ENCODE peak calls at places on chromosomes 13 and 19, in four cellular contexts. S, P, H and G are unnamed samples.

GRCh38 chr13:111329641-111330040 is 9.2 kb downstream of the TEX29 start:
- DNase-seq in S (no peak), P (no peak), H (no peak), G (no peak)

GRCh38 chr19:30870861-30871260 is 478.4 kb downstream of the TSHZ3 start:
- DNase-seq in S (peak; percentile 16), P (peak; percentile 26), H (no peak), G (no peak)

GRCh38 chr19:51794865-51795490 is at the start of gene FPR3:
- DNase-seq in S (no peak), P (no peak), H (no peak), G (no peak)

GRCh38 chr19:46766569-46767317 is 20.5 kb upstream of the STRN4 start:
- DNase-seq in S (peak; percentile 90), P (peak; percentile 51), H (no peak), G (peak; percentile 47)

GRCh38 chr19:54473071-54473941 is at the start of gene CDC42EP5:
- DNase-seq in S (peak; percentile 61), P (peak; percentile 73), H (peak; percentile 65), G (peak; percentile 72)

GRCh38 chr19:18086590-18087138 is at the start of gene IL12RB1:
- DNase-seq in S (no peak), P (no peak), H (no peak), G (no peak)

GRCh38 chr19:45507864-45508680 is 793 bp downstream of the VASP start:
- DNase-seq in S (peak; percentile 89), P (no peak), H (no peak), G (peak; percentile 74)

GRCh38 chr19:14519860-14520407 is 1.7 kb upstream of the DNAJB1 start:
- DNase-seq in S (no peak), P (peak; percentile 76), H (peak; percentile 98), G (no peak)

GRCh38 chr19:16433986-16434385 is 37.8 kb downstream of the EPS15L1 start:
- DNase-seq in S (no peak), P (no peak), H (no peak), G (no peak)

GRCh38 chr13:76383671-76384461 is 502.3 kb downstream of the KCTD12 start:
- DNase-seq in S (no peak), P (peak; percentile 14), H (peak; percentile 77), G (no peak)

GRCh38 chr13:22915442-22916082 is 265.2 kb upstream of the SGCG start:
- DNase-seq in S (peak; percentile 95), P (peak; percentile 89), H (peak; percentile 3), G (peak; percentile 72)

GRCh38 chr13:54875111-54875510 is 1846.5 kb downstream of the OLFM4 start:
- DNase-seq in S (no peak), P (no peak), H (no peak), G (no peak)

GRCh38 chr19:33559996-33560395 is 38.4 kb upstream of the PEPD start:
- DNase-seq in S (no peak), P (no peak), H (no peak), G (no peak)

GRCh38 chr13:97978661-97979450 is 25.4 kb downstream of the IPO5 start:
- DNase-seq in S (no peak), P (no peak), H (no peak), G (no peak)

GRCh38 chr19:28023064-28023463 is 1189.9 kb downstream of the UQCRFS1 start:
- DNase-seq in S (no peak), P (no peak), H (no peak), G (no peak)

DNA sequence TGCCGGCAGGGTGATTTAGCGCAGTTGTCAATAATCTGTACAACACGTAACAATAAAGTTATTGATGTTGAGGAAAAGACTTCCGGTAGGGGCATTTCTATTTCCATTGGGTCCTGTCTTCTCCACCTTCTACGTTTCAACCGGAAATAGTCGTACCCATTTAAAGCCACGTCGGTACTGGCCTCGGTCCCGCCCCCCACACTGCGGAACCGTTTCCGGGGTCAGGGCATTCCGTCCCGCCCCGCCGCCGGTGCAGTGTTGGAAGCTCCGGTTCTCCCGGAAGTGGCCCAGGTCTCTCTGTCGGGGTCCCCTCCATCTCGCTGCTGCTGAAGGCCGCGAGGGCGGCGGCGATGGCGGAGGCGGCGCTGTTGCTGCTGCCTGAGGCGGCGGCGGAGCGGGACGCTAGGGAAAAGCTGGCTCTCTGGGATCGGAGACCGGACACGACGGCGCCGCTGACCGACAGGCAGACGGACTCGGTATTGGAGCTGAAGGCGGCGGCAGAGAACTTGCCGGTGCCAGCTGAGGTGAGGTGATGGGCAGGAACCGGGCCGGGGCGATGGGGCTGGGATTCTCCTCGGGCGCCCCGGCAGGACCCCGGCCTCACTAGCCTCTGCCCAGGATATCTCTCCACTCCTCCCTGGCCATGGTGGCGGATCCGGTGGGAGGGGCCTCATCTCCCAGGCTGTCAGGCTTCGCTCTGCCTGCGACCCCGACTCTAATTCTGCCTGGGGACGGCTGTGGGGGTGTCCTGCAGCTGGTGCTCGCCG is at the start of gene COG3:
- DNase-seq in S (peak; percentile 96), P (peak; percentile 97), H (peak; percentile 98), G (peak; percentile 96)
- H3K4me1 ChIP-seq in S (no peaks in the 10 kb centered on the region), P (peaks cover 23% of the 10 kb centered on the region), H (peaks cover 16% of the 10 kb centered on the region), G (peaks cover 41% of the 10 kb centered on the region)

GRCh38 chr13:101911752-101912151 is 459.3 kb downstream of the ITGBL1 start:
- DNase-seq in S (no peak), P (no peak), H (no peak), G (no peak)
- H3K27me3 ChIP-seq in S (peaks cover 42% of the 10 kb centered on the region), P (peaks cover 6% of the 10 kb centered on the region), H (peaks cover 13% of the 10 kb centered on the region), G (no peaks in the 10 kb centered on the region)

GRCh38 chr19:2273356-2274184 is 8.4 kb downstream of the PEAK3 start:
- DNase-seq in S (peak; percentile 97), P (peak; percentile 78), H (peak; percentile 56), G (peak; percentile 90)
- H3K4me3 ChIP-seq in S (peak overlapping the region; percentile 64), P (no peak overlapping the region), H (peak overlapping the region; percentile 26), G (peak overlapping the region; percentile 28)

GRCh38 chr19:5949792-5950305 is 28.1 kb downstream of the RANBP3 start:
- DNase-seq in S (no peak), P (no peak), H (no peak), G (peak; percentile 39)

GRCh38 chr19:5951338-5951861 is 26.5 kb downstream of the RANBP3 start:
- DNase-seq in S (peak; percentile 63), P (peak; percentile 23), H (no peak), G (no peak)

GRCh38 chr19:5948697-5949564 is 29.0 kb downstream of the RANBP3 start:
- DNase-seq in S (no peak), P (no peak), H (no peak), G (no peak)

GRCh38 chr19:5952193-5953033 is 25.5 kb downstream of the RANBP3 start:
- DNase-seq in S (no peak), P (no peak), H (no peak), G (no peak)

DNA sequence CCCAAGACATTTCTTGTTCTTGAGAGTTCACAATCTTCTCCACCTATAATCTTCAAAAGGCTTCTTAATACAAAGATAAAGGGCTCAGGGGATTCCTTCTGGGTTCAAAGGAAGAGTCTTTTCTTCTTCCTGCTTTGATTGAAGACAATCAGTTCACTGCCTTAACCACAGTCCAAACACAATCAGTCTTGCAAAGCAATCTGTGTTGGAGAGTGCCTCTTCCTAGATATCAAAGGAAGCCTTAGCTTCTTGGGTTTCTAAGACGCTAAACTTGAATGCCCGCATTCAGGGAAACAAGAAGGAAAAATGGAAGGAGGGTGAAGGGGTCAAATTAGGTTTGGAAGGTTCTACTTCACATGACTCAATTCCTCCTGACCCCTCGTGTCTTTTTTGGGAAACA is 27.2 kb downstream of the RANBP3 start:
- DNase-seq in S (no peak), P (no peak), H (no peak), G (no peak)
- H3K4me1 ChIP-seq in S (peaks cover 32% of the 10 kb centered on the region), P (peaks cover 58% of the 10 kb centered on the region), H (peaks cover 15% of the 10 kb centered on the region), G (peaks cover 22% of the 10 kb centered on the region)

GRCh38 chr19:10007366-10007765 is 2.9 kb downstream of the COL5A3 start:
- DNase-seq in S (no peak), P (peak; percentile 25), H (no peak), G (no peak)
- H3K27me3 ChIP-seq in S (peaks cover 44% of the 10 kb centered on the region), P (no peaks in the 10 kb centered on the region), H (no peaks in the 10 kb centered on the region), G (no peaks in the 10 kb centered on the region)

GRCh38 chr13:113979791-113980471 is 6.1 kb upstream of the C13orf46 start:
- DNase-seq in S (no peak), P (no peak), H (no peak), G (no peak)
- H3K4me3 ChIP-seq in S (no peak overlapping the region), P (no peak overlapping the region), H (no peak overlapping the region), G (no peak overlapping the region)